ENCODE peak calls at places on chromosomes 12 and 14, in seven cellular contexts. E, D, F, L, C, T and K are unnamed samples.

GRCh38 chr14:30223385-30223785 is 295.7 kb upstream of the PRKD1 start:
- DNase-seq in E (peak; percentile 72), D (peak; percentile 94), F (no peak), L (no peak), C (no peak), T (peak; percentile 87), K (peak; percentile 69)

GRCh38 chr14:101834387-101835165 is 73.1 kb downstream of the PPP2R5C start:
- DNase-seq in E (no peak), D (peak; percentile 31), F (no peak), L (no peak), C (no peak), T (no peak), K (no peak)

GRCh38 chr12:2283910-2284309 is 231.1 kb downstream of the CACNA1C start:
- DNase-seq in E (no peak), D (peak; percentile 55), F (no peak), L (no peak), C (no peak), T (no peak), K (no peak)

GRCh38 chr12:103799504-103800251 is 41.4 kb downstream of the NT5DC3 start:
- DNase-seq in E (peak; percentile 37), D (peak; percentile 44), F (no peak), L (no peak), C (no peak), T (no peak), K (peak; percentile 88)

GRCh38 chr14:60323199-60323891 is 74.3 kb downstream of the PPM1A start:
- DNase-seq in E (no peak), D (no peak), F (no peak), L (no peak), C (no peak), T (no peak), K (no peak)

GRCh38 chr14:98408713-98409112 is 863.3 kb downstream of the BCL11B start:
- DNase-seq in E (no peak), D (no peak), F (no peak), L (no peak), C (no peak), T (no peak), K (no peak)

GRCh38 chr14:89750909-89751502 is 203.5 kb downstream of the EFCAB11 start:
- DNase-seq in E (no peak), D (no peak), F (no peak), L (no peak), C (no peak), T (no peak), K (no peak)

GRCh38 chr12:76256904-76257303 is 91.3 kb downstream of the BBS10 start:
- DNase-seq in E (no peak), D (no peak), F (no peak), L (no peak), C (no peak), T (no peak), K (no peak)

GRCh38 chr14:104719343-104719742 is 4.7 kb upstream of the ADSS1 start:
- DNase-seq in E (no peak), D (no peak), F (no peak), L (no peak), C (no peak), T (no peak), K (no peak)

GRCh38 chr12:75964150-75964549 is 67.4 kb downstream of the PHLDA1 start:
- DNase-seq in E (no peak), D (no peak), F (no peak), L (no peak), C (peak; percentile 26), T (no peak), K (no peak)

GRCh38 chr12:52519826-52520662 is at the start of gene KRT5:
- DNase-seq in E (no peak), D (no peak), F (no peak), L (no peak), C (no peak), T (no peak), K (no peak)

GRCh38 chr12:89278169-89278568 is 74.1 kb downstream of the DUSP6 start:
- DNase-seq in E (no peak), D (no peak), F (no peak), L (no peak), C (no peak), T (no peak), K (no peak)

GRCh38 chr14:81192594-81192993 is 28.2 kb downstream of the GTF2A1 start:
- DNase-seq in E (no peak), D (no peak), F (no peak), L (no peak), C (no peak), T (no peak), K (no peak)

GRCh38 chr12:111441107-111441928 is 35.6 kb downstream of the SH2B3 start:
- DNase-seq in E (no peak), D (peak; percentile 29), F (no peak), L (no peak), C (no peak), T (no peak), K (no peak)

GRCh38 chr14:85333313-85333712 is 196.6 kb upstream of the FLRT2 start:
- DNase-seq in E (no peak), D (peak; percentile 84), F (no peak), L (no peak), C (no peak), T (no peak), K (no peak)

GRCh38 chr12:46553266-46553665 is 180.7 kb upstream of the SLC38A2 start:
- DNase-seq in E (no peak), D (peak; percentile 88), F (no peak), L (no peak), C (no peak), T (peak; percentile 23), K (no peak)

GRCh38 chr12:105921872-105922669 is 216.7 kb downstream of the NUAK1 start:
- DNase-seq in E (no peak), D (peak; percentile 32), F (no peak), L (no peak), C (no peak), T (peak; percentile 12), K (no peak)

GRCh38 chr14:37179896-37180502 is 7.6 kb upstream of the SLC25A21 start:
- DNase-seq in E (no peak), D (peak; percentile 54), F (no peak), L (no peak), C (no peak), T (no peak), K (no peak)

GRCh38 chr12:67919406-67919805 is 69.8 kb upstream of the IFNG-AS1 start:
- DNase-seq in E (peak; percentile 11), D (peak; percentile 66), F (no peak), L (no peak), C (no peak), T (no peak), K (no peak)

GRCh38 chr12:40262657-40263056 is 37.9 kb downstream of the LRRK2 start:
- DNase-seq in E (no peak), D (no peak), F (no peak), L (no peak), C (peak; percentile 28), T (no peak), K (no peak)

GRCh38 chr12:115583591-115583990 is 693.9 kb downstream of the MED13L start:
- DNase-seq in E (no peak), D (no peak), F (no peak), L (no peak), C (no peak), T (no peak), K (peak; percentile 96)

GRCh38 chr12:11633968-11634367 is 15.5 kb upstream of the ETV6 start:
- DNase-seq in E (no peak), D (no peak), F (no peak), L (no peak), C (no peak), T (peak; percentile 93), K (no peak)

GRCh38 chr14:61891251-61891650 is 129.0 kb downstream of the SNAPC1 start:
- DNase-seq in E (no peak), D (peak; percentile 38), F (no peak), L (no peak), C (no peak), T (no peak), K (no peak)

GRCh38 chr14:100325231-100325632 is 2.1 kb downstream of the SLC25A47 start:
- DNase-seq in E (no peak), D (no peak), F (no peak), L (no peak), C (no peak), T (no peak), K (no peak)

GRCh38 chr12:10121278-10121677 is 8.7 kb downstream of the CLEC7A start:
- DNase-seq in E (no peak), D (no peak), F (no peak), L (no peak), C (no peak), T (no peak), K (no peak)

GRCh38 chr14:104545151-104545931 is 34.2 kb upstream of the C14orf180 start:
- DNase-seq in E (no peak), D (no peak), F (peak; percentile 41), L (no peak), C (no peak), T (no peak), K (no peak)